ENCODE peak calls at places on chromosomes 1 and 21, in four cellular contexts. T is GM12878, R is K562, L is HepG2. V is an unnamed sample.

GRCh38 chr1:145720878-145721671 is 1.8 kb downstream of the CD160 start:
- DNase-seq in T (no peak), R (peak), L (peak), V (peak)

GRCh38 chr1:203522237-203522636 is 28.3 kb downstream of the OPTC start:
- DNase-seq in T (no peak), R (no peak), L (no peak), V (no peak)

GRCh38 chr1:209805875-209806760 is at the start of gene IRF6:
- DNase-seq in T (no peak), R (peak), L (no peak), V (peak)

GRCh38 chr1:108079550-108079949 is 114.6 kb upstream of the VAV3 start:
- DNase-seq in T (no peak), R (peak), L (no peak), V (peak)

GRCh38 chr1:230793463-230793745 is 46.2 kb downstream of the CAPN9 start:
- DNase-seq in T (no peak), R (no peak), L (no peak), V (no peak)

GRCh38 chr1:234774971-234775370 is 165.0 kb upstream of the IRF2BP2 start:
- DNase-seq in T (no peak), R (no peak), L (no peak), V (no peak)

GRCh38 chr1:53644909-53645689 is 93.9 kb downstream of the GLIS1 start:
- DNase-seq in T (no peak), R (no peak), L (no peak), V (no peak)

GRCh38 chr1:71311396-71311795 is 230.6 kb upstream of the ZRANB2 start:
- DNase-seq in T (no peak), R (no peak), L (no peak), V (no peak)

GRCh38 chr1:42679364-42679983 is 2.7 kb upstream of the YBX1 start:
- DNase-seq in T (no peak), R (no peak), L (no peak), V (no peak)

GRCh38 chr1:174032823-174033222 is 10.7 kb upstream of the RC3H1 start:
- DNase-seq in T (no peak), R (no peak), L (no peak), V (no peak)

GRCh38 chr1:169868978-169869377 is 24.7 kb downstream of the SCYL3 start:
- DNase-seq in T (no peak), R (no peak), L (no peak), V (no peak)

GRCh38 chr21:42227909-42228708 is 9.2 kb downstream of the ABCG1 start:
- DNase-seq in T (peak), R (peak), L (peak), V (peak)

GRCh38 chr1:21126324-21126723 is 50.4 kb downstream of the EIF4G3 start:
- DNase-seq in T (no peak), R (no peak), L (peak), V (peak)

GRCh38 chr1:247716546-247716945 is at the start of gene OR6F1:
- DNase-seq in T (no peak), R (no peak), L (no peak), V (no peak)

GRCh38 chr1:56139786-56140185 is 439.6 kb downstream of the PLPP3 start:
- DNase-seq in T (no peak), R (no peak), L (no peak), V (no peak)

GRCh38 chr1:32393832-32394140 is 455 bp downstream of the BSDC1 start:
- DNase-seq in T (no peak), R (peak), L (no peak), V (peak)

GRCh38 chr1:51044834-51045233 is 57.2 kb upstream of the C1orf185 start:
- DNase-seq in T (no peak), R (peak), L (no peak), V (no peak)

GRCh38 chr21:32143222-32143939 is 135.5 kb downstream of the MIS18A start:
- DNase-seq in T (no peak), R (no peak), L (no peak), V (peak)

GRCh38 chr1:155127105-155127671 is 488 bp upstream of the EFNA1 start:
- DNase-seq in T (no peak), R (no peak), L (peak), V (peak)

GRCh38 chr1:221712776-221713431 is 29.0 kb downstream of the DUSP10 start:
- DNase-seq in T (peak), R (no peak), L (no peak), V (no peak)

GRCh38 chr1:114715952-114716303 is 643 bp downstream of the NRAS start:
- DNase-seq in T (no peak), R (peak), L (no peak), V (no peak)

GRCh38 chr1:170296642-170297041 is 150.9 kb downstream of the NTMT2 start:
- DNase-seq in T (no peak), R (no peak), L (no peak), V (no peak)

GRCh38 chr1:220764757-220765156 is 16.6 kb downstream of the MTARC2 start:
- DNase-seq in T (no peak), R (no peak), L (no peak), V (no peak)

GRCh38 chr1:172650474-172651193 is 8.3 kb upstream of the FASLG start:
- DNase-seq in T (no peak), R (no peak), L (no peak), V (no peak)

GRCh38 chr1:110309139-110309538 is 30.0 kb upstream of the RBM15 start:
- DNase-seq in T (no peak), R (no peak), L (no peak), V (no peak)

GRCh38 chr1:97603218-97603617 is 317.6 kb downstream of the DPYD start:
- DNase-seq in T (no peak), R (no peak), L (no peak), V (no peak)

GRCh38 chr1:116751149-116751548 is 3.1 kb upstream of the CD2 start:
- DNase-seq in T (no peak), R (no peak), L (no peak), V (no peak)

GRCh38 chr1:150511985-150512660 is 3.4 kb upstream of the FALEC start:
- DNase-seq in T (no peak), R (no peak), L (no peak), V (no peak)

GRCh38 chr1:224213438-224214119 is 30.5 kb downstream of the DEGS1 start:
- DNase-seq in T (no peak), R (peak), L (no peak), V (peak)
- TF ChIP-seq CREB1 in T (no peak), R (no peak), L (no peak), V (no peak)

DNA sequence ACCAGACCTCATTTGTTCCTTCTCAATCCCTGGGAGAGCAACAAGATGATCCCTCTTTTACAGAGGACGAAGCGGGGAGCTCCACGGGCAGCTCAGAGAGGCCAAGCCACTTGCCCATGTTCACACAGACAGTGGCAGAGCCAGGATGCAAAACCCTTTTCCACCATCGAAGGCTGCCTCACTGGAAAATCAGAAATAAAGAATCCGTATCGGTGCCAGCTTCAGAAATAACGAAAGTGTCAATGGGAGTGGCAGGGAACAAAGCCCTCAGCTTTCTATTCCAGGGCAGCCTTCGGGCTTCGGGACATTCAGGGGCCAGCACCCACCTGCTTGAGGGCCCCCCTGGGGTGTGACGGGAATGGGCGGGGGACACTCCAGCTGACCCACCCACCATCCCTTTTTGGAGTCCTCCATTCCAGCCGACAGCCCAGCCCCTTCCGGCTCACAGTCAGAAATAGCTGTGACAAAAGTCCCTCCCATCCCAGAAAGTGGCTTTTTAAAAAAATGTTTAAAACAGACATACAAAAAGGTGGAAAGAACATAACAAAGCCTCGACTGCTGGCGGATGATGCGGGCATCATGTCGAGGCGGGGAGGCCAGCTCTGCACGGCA is 6.0 kb downstream of the IFFO2 start:
- DNase-seq in T (no peak), R (no peak), L (no peak), V (no peak)
- H3K4me3 ChIP-seq in T (peak), R (no peak), L (peak), V (no peak)

DNA sequence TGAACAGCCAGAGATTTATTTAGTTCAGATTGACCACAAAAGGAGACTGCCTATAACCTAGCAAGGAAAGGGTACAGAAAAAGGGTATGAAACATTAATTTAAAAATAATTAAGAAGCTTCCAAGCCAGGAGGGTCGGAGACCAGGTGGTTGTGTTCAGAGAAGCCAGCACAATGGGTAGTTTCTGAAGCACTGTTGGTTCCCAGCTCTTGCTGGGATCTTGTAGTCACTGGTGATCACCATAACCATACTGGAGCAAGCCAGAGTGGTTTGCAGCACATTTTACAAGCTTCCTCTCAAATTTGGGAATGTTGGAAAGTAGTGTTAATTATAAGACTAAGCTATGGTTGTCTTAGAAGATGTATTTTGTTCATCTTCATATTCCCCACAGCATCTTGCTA is 336.2 kb upstream of the FMN2 start:
- DNase-seq in T (no peak), R (no peak), L (no peak), V (no peak)
- TF ChIP-seq JUNB in T (no peak), R (no peak), L (no peak), V (no peak)

DNA sequence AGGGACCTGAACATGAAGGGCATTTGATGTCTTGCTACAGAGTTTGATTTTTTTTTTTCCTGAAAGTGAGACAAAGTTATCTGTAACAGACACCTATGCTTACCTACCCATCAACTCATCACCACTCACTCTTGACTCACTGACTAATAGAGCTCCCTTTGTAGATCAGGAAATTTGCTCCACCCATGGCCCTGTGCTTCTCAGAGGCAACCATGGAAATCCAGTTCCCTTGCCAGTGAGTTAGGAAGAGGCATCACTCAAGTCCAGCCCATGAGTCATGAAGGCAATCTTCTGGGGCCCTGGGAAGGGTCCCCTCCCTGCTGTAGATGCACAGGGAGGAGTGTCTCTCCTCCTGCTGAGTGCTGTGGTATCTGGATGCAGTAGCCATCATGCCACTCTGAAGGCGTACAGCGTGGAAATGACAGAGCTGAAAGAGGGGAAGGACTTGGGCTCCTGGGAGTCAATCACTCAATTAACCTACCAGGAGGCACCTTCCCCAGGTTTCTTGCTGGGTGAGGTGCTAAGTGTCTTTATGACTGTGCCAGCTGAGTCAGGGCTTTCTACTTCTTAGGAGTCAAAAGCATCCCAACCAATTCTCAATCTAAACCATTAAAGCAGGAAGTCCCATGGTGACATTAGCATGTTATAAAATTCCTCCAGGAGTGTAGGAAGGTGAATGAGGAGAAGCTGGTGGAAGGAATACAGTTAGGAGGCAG is 56.1 kb downstream of the DNTTIP2 start:
- DNase-seq in T (no peak), R (no peak), L (no peak), V (no peak)
- TF ChIP-seq CREB1 in T (no peak), R (no peak), L (no peak), V (no peak)

V was measured in GM23338.